ENCODE peak calls at places on chromosome 14, in five cellular contexts. W is fibroblast of lung, R is IMR-90, B is Peyer's patch, E is left ventricle myocardium inferior. M is an unnamed sample.
A peak's percentile ranks its signal among the peaks of the same experiment; 100 is the strongest.

GRCh38 chr14:103892247-103892646 is 36.0 kb upstream of the TDRD9 start:
- DNase-seq in W (no peak), R (no peak), B (no peak), E (no peak), M (no peak)

GRCh38 chr14:91947196-91948184 is at the start of gene FBLN5:
- DNase-seq in W (peak; percentile 90), R (peak; percentile 88), B (no peak), E (peak; percentile 74), M (no peak)

GRCh38 chr14:55448146-55448614 is 7.8 kb upstream of the TBPL2 start:
- DNase-seq in W (peak; percentile 86), R (peak; percentile 97), B (no peak), E (no peak), M (peak; percentile 98)

GRCh38 chr14:96203635-96204034 is 1.0 kb upstream of the BDKRB2 start:
- DNase-seq in W (no peak), R (peak; percentile 60), B (no peak), E (no peak), M (no peak)

GRCh38 chr14:94648801-94649200 is 36.6 kb downstream of the SERPINA3 start:
- DNase-seq in W (no peak), R (no peak), B (no peak), E (no peak), M (no peak)

GRCh38 chr14:75980856-75981255 is 939 bp downstream of the TGFB3 start:
- DNase-seq in W (peak; percentile 36), R (no peak), B (no peak), E (no peak), M (no peak)

GRCh38 chr14:32007755-32008374 is 69.2 kb upstream of the ARHGAP5 start:
- DNase-seq in W (no peak), R (no peak), B (no peak), E (no peak), M (no peak)

GRCh38 chr14:69083181-69083580 is 69.7 kb downstream of the DCAF5 start:
- DNase-seq in W (no peak), R (no peak), B (no peak), E (no peak), M (no peak)

GRCh38 chr14:101780887-101781239 is 19.4 kb downstream of the PPP2R5C start:
- DNase-seq in W (no peak), R (no peak), B (no peak), E (no peak), M (no peak)

GRCh38 chr14:65357091-65357490 is 55.4 kb upstream of the FUT8 start:
- DNase-seq in W (no peak), R (no peak), B (no peak), E (peak; percentile 28), M (no peak)

GRCh38 chr14:34023824-34024767 is 73.2 kb upstream of the EGLN3 start:
- DNase-seq in W (no peak), R (no peak), B (no peak), E (no peak), M (no peak)

GRCh38 chr14:52951730-52952481 is 1.1 kb upstream of the FERMT2 start:
- DNase-seq in W (peak; percentile 86), R (peak; percentile 80), B (no peak), E (no peak), M (peak; percentile 78)

GRCh38 chr14:76926521-76927251 is 100.5 kb downstream of the LRRC74A start:
- DNase-seq in W (peak; percentile 80), R (peak; percentile 58), B (no peak), E (peak; percentile 75), M (no peak)

GRCh38 chr14:91580886-91581615 is 70.9 kb upstream of the PPP4R3A start:
- DNase-seq in W (no peak), R (no peak), B (no peak), E (no peak), M (no peak)

GRCh38 chr14:103121846-103122577 is 1.2 kb upstream of the TNFAIP2 start:
- DNase-seq in W (peak; percentile 80), R (peak; percentile 53), B (peak; percentile 37), E (peak; percentile 91), M (peak; percentile 98)

GRCh38 chr14:39731912-39732311 is 299.7 kb upstream of the FBXO33 start:
- DNase-seq in W (no peak), R (no peak), B (no peak), E (no peak), M (no peak)

GRCh38 chr14:58587271-58587670 is 50.5 kb upstream of the DACT1 start:
- DNase-seq in W (peak; percentile 33), R (peak; percentile 87), B (no peak), E (no peak), M (no peak)

GRCh38 chr14:104007121-104007520 is 64.8 kb upstream of the RD3L start:
- DNase-seq in W (no peak), R (no peak), B (no peak), E (no peak), M (no peak)

GRCh38 chr14:34129927-34130552 is 179.2 kb upstream of the EGLN3 start:
- DNase-seq in W (no peak), R (no peak), B (no peak), E (no peak), M (no peak)

GRCh38 chr14:67410313-67410712 is 1.7 kb downstream of the PLEK2 start:
- DNase-seq in W (no peak), R (no peak), B (no peak), E (no peak), M (peak; percentile 79)

GRCh38 chr14:95835331-95835730 is 41.3 kb upstream of the TUNAR start:
- DNase-seq in W (no peak), R (peak; percentile 3), B (no peak), E (no peak), M (no peak)

GRCh38 chr14:55482936-55483605 is 42.7 kb upstream of the TBPL2 start:
- DNase-seq in W (no peak), R (no peak), B (no peak), E (no peak), M (no peak)

GRCh38 chr14:90409209-90409730 is 12.4 kb downstream of the CALM1 start:
- DNase-seq in W (peak; percentile 96), R (peak; percentile 98), B (no peak), E (peak; percentile 49), M (peak; percentile 82)

GRCh38 chr14:103198429-103199140 is 75.3 kb downstream of the TNFAIP2 start:
- DNase-seq in W (peak; percentile 81), R (peak; percentile 74), B (no peak), E (no peak), M (no peak)

GRCh38 chr14:24892730-24893059 is 157.3 kb downstream of the STXBP6 start:
- DNase-seq in W (no peak), R (no peak), B (no peak), E (no peak), M (no peak)

GRCh38 chr14:50944647-50945413 is 547 bp upstream of the PYGL start:
- DNase-seq in W (peak; percentile 33), R (peak; percentile 35), B (peak; percentile 18), E (peak; percentile 52), M (peak; percentile 74)

GRCh38 chr14:28707814-28708213 is 58.8 kb upstream of the FOXG1 start:
- DNase-seq in W (peak; percentile 58), R (no peak), B (no peak), E (no peak), M (no peak)

GRCh38 chr14:68840454-68840853 is 47.6 kb upstream of the ZFP36L1 start:
- DNase-seq in W (peak; percentile 23), R (no peak), B (no peak), E (no peak), M (no peak)

GRCh38 chr14:67520482-67520881 is 12.6 kb upstream of the PLEKHH1 start:
- DNase-seq in W (no peak), R (no peak), B (no peak), E (no peak), M (no peak)

GRCh38 chr14:106058342-106058741 is 532.0 kb downstream of the TMEM121 start:
- DNase-seq in W (no peak), R (no peak), B (no peak), E (no peak), M (no peak)

GRCh38 chr14:106051790-106052189 is 525.4 kb downstream of the TMEM121 start:
- DNase-seq in W (no peak), R (no peak), B (no peak), E (no peak), M (no peak)

GRCh38 chr14:106060576-106060975 is 534.2 kb downstream of the TMEM121 start:
- DNase-seq in W (no peak), R (no peak), B (no peak), E (no peak), M (no peak)

GRCh38 chr14:106055257-106055656 is 528.9 kb downstream of the TMEM121 start:
- DNase-seq in W (no peak), R (no peak), B (no peak), E (no peak), M (no peak)
- H3K9me3 ChIP-seq in W (no peaks in the 10 kb centered on the region), R (peaks cover 16% of the 10 kb centered on the region), B (no peaks in the 10 kb centered on the region), E (no peaks in the 10 kb centered on the region), M (no peaks in the 10 kb centered on the region)

DNA sequence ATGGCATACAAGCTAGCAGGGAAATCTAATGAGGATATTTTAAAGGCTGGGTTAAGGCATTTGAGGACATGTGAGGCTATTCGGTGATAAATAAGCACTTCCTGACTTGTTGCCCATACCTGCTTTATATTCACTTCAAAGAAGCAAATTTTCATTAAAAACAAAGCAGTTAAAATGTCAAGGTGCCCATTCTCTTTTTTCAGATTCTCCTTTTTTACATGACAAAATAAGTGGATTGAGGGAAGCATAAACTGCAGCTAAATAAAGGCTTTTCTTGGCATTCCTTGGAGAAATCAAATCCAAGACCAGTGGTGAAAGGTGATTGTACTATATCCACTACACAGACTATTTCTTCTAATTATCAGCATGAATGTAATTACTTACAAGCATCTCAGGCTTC is 166.9 kb downstream of the PTCSC3 start:
- DNase-seq in W (no peak), R (no peak), B (no peak), E (no peak), M (no peak)
- H3K27me3 ChIP-seq in W (no peaks in the 10 kb centered on the region), R (no peaks in the 10 kb centered on the region), B (no peaks in the 10 kb centered on the region), E (peaks cover 32% of the 10 kb centered on the region), M (peaks cover 4% of the 10 kb centered on the region)

DNA sequence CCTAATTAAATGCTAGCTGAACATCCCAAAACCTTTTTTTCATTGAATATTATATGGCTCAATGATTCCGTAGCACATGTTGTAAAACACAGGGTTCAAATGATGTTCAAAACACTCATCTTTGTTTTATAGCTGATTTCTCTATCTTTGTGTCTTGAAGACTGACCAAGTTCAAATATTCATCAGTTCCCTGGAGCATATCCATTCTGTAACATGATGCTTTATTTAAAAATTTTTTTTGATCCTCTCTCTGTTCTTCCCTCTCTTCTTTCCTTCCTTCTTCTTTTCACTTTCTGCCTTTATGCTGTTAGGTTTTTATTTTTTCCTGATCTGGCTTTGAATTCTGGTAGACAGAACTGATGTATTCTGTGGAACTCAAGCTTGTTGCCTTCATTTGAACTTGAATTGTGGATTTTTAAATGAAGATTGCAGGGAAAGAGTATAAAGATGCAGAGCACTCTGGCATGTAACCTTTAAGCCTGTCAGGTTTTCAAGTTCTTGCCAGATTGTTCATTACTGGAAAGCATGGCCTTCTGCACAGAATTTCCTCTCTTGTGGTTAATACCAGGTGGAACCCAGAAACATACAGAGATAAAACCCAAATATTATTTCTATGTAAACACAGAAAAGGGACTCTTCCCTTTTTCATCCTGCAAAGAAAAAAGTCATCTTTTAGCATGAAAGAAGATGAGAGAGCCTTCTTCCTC is 39.5 kb downstream of the PROX2 start:
- DNase-seq in W (peak; percentile 55), R (peak; percentile 47), B (no peak), E (no peak), M (no peak)
- H3K27ac ChIP-seq in W (no peak overlapping the region), R (peak overlapping the region; percentile 62), B (no peak overlapping the region), E (no peak overlapping the region), M (no peak overlapping the region)

GRCh38 chr14:85063747-85064146 is 466.2 kb upstream of the FLRT2 start:
- DNase-seq in W (no peak), R (no peak), B (no peak), E (no peak), M (no peak)
- H3K9me3 ChIP-seq in W (no peaks in the 10 kb centered on the region), R (peaks cover 2% of the 10 kb centered on the region), B (no peaks in the 10 kb centered on the region), E (peaks cover 18% of the 10 kb centered on the region), M (peaks cover 2% of the 10 kb centered on the region)

GRCh38 chr14:23530360-23531055 is 21.1 kb downstream of the ZFHX2 start:
- DNase-seq in W (no peak), R (no peak), B (no peak), E (no peak), M (no peak)
- H3K27me3 ChIP-seq in W (no peaks in the 10 kb centered on the region), R (no peaks in the 10 kb centered on the region), B (no peaks in the 10 kb centered on the region), E (no peaks in the 10 kb centered on the region), M (no peaks in the 10 kb centered on the region)

M was measured in RWPE2.